ENCODE peak calls at places on chromosomes 3 and 15, in ten cellular contexts. Y, D, I, U, S, N, Z, R, Q and A are unnamed samples.

GRCh38 chr3:105984837-105985236 is 116.0 kb upstream of the CBLB start:
- DNase-seq in I (no peak), Y (no peak), Z (no peak), R (no peak), D (no peak), N (no peak), S (no peak), U (no peak), Q (no peak), A (no peak)

GRCh38 chr3:111712294-111713180 is 117.4 kb upstream of the ZBED2 start:
- DNase-seq in Z (no peak), Q (no peak), I (no peak), N (peak), R (no peak), U (no peak), S (no peak), D (no peak), Y (no peak), A (no peak)

GRCh38 chr3:126424039-126424717 is 29.5 kb downstream of the CFAP100 start:
- DNase-seq in U (no peak), Z (no peak), Y (no peak), I (no peak), N (no peak), S (no peak), D (no peak), Q (no peak), R (no peak), A (no peak)

GRCh38 chr3:145637105-145637504 is 523.9 kb downstream of the PLOD2 start:
- DNase-seq in I (no peak), Y (no peak), R (no peak), S (no peak), N (no peak), Z (no peak), D (no peak), Q (no peak), U (no peak), A (no peak)

GRCh38 chr3:72595376-72595775 is 252.9 kb downstream of the SHQ1 start:
- DNase-seq in N (no peak), D (no peak), U (no peak), Q (no peak), Y (no peak), R (no peak), I (no peak), S (no peak), Z (no peak), A (no peak)

GRCh38 chr3:177694316-177694715 is 497.0 kb upstream of the TBL1XR1 start:
- DNase-seq in D (peak), Q (no peak), R (no peak), I (no peak), S (peak), Y (no peak), N (no peak), Z (no peak), U (peak), A (no peak)

GRCh38 chr15:30962659-30963058 is 28.8 kb downstream of the MTMR10 start:
- DNase-seq in Z (no peak), D (no peak), U (no peak), N (no peak), R (no peak), Q (no peak), I (no peak), Y (no peak), S (no peak), A (no peak)

GRCh38 chr3:42019144-42019952 is 57.4 kb upstream of the ULK4 start:
- DNase-seq in Y (no peak), Z (no peak), N (no peak), R (peak), S (no peak), Q (no peak), U (no peak), D (no peak), I (no peak), A (no peak)

GRCh38 chr15:41698779-41699178 is 38.6 kb downstream of the MGA start:
- DNase-seq in I (peak), R (no peak), N (peak), U (no peak), S (no peak), Y (no peak), D (peak), Z (peak), Q (no peak), A (no peak)

GRCh38 chr3:27749640-27750039 is 27.5 kb upstream of the EOMES start:
- DNase-seq in Q (no peak), R (no peak), D (no peak), Z (no peak), I (no peak), S (no peak), U (no peak), N (no peak), Y (no peak), A (no peak)

GRCh38 chr3:100213891-100214573 is 46.8 kb upstream of the TBC1D23 start:
- DNase-seq in N (no peak), U (no peak), Z (no peak), I (no peak), S (no peak), Y (no peak), D (peak), R (no peak), Q (no peak), A (no peak)

GRCh38 chr3:142318331-142318730 is 92.9 kb upstream of the GK5 start:
- DNase-seq in R (no peak), Q (no peak), S (no peak), Y (no peak), I (no peak), Z (no peak), D (peak), N (no peak), U (peak), A (no peak)

GRCh38 chr3:52444860-52445793 is at the start of gene SEMA3G:
- DNase-seq in D (peak), R (peak), I (peak), N (peak), U (peak), Z (peak), Y (peak), S (peak), Q (peak), A (peak)

GRCh38 chr3:170307998-170308398 is 49.5 kb upstream of the SKIL start:
- DNase-seq in Q (no peak), D (peak), S (peak), Z (no peak), R (peak), N (no peak), U (no peak), Y (no peak), I (no peak), A (no peak)

GRCh38 chr3:17935217-17935616 is 192.8 kb upstream of the TBC1D5 start:
- DNase-seq in S (peak), Y (no peak), Q (peak), D (no peak), R (peak), Z (no peak), U (peak), N (no peak), I (no peak), A (no peak)

GRCh38 chr3:129310111-129310601 is 31.5 kb downstream of the HMCES start:
- DNase-seq in Q (no peak), Z (no peak), I (no peak), D (no peak), Y (no peak), U (no peak), R (no peak), S (no peak), N (no peak), A (no peak)

GRCh38 chr3:149314807-149315578 is 18.4 kb downstream of the TM4SF18 start:
- DNase-seq in S (peak), Y (no peak), Q (no peak), U (peak), R (no peak), Z (peak), I (no peak), N (peak), D (peak), A (no peak)

GRCh38 chr15:77871838-77872371 is 205.6 kb downstream of the TBC1D2B start:
- DNase-seq in I (no peak), Q (no peak), Y (no peak), R (no peak), Z (no peak), U (no peak), D (no peak), N (no peak), S (no peak), A (peak)

GRCh38 chr3:120855665-120856437 is 52.2 kb upstream of the STXBP5L start:
- DNase-seq in U (peak), Y (no peak), I (no peak), Q (no peak), Z (peak), R (no peak), S (peak), D (no peak), N (peak), A (peak)

GRCh38 chr3:44090036-44090435 is 151.7 kb upstream of the TOPAZ1 start:
- DNase-seq in U (no peak), S (no peak), N (no peak), Y (no peak), Q (no peak), Z (no peak), R (no peak), D (no peak), I (no peak), A (no peak)

GRCh38 chr15:86235667-86236066 is 156.0 kb downstream of the AGBL1 start:
- DNase-seq in Q (no peak), D (no peak), R (no peak), Z (no peak), S (no peak), I (no peak), Y (no peak), N (no peak), U (no peak), A (no peak)

GRCh38 chr3:171058058-171058457 is 31.5 kb upstream of the SLC2A2 start:
- DNase-seq in S (peak), Y (no peak), R (no peak), Z (no peak), N (peak), I (no peak), Q (no peak), U (peak), D (peak), A (no peak)

GRCh38 chr15:63156708-63157065 is 590 bp downstream of the RPS27L start:
- DNase-seq in R (no peak), Q (no peak), D (peak), S (peak), Z (no peak), U (peak), Y (peak), I (no peak), N (peak), A (peak)